ENCODE peak calls at places on chromosomes 1 and 21, in four cellular contexts. J is IMR-90, W is right lobe of liver, Y is A549. M is an unnamed sample.

GRCh38 chr1:12617511-12617900 is 504 bp downstream of the DHRS3 start:
- ATAC-seq in W (peak; percentile 19), J (no peak), Y (no peak), M (no peak)

GRCh38 chr1:176142973-176143372 is 64.1 kb downstream of the COP1 start:
- ATAC-seq in J (no peak), W (no peak), Y (no peak), M (no peak)

GRCh38 chr21:38897532-38898421 is 92.0 kb downstream of the ETS2 start:
- ATAC-seq in W (peak; percentile 70), J (no peak), Y (no peak), M (peak; percentile 67)

GRCh38 chr1:64663654-64664053 is 81.2 kb upstream of the RAVER2 start:
- ATAC-seq in W (no peak), Y (peak; percentile 76), J (peak; percentile 32), M (no peak)

GRCh38 chr1:240888039-240888786 is 276.3 kb upstream of the GREM2 start:
- ATAC-seq in Y (peak; percentile 70), J (no peak), W (peak; percentile 83), M (no peak)

GRCh38 chr1:206435450-206435849 is 34.8 kb upstream of the IKBKE start:
- ATAC-seq in Y (no peak), J (no peak), W (no peak), M (no peak)

GRCh38 chr1:223837206-223837605 is 8.5 kb downstream of the TP53BP2 start:
- ATAC-seq in W (no peak), J (peak; percentile 27), Y (no peak), M (no peak)

GRCh38 chr1:111227434-111227833 is at the start of gene CHI3L2:
- ATAC-seq in W (no peak), J (no peak), Y (no peak), M (peak; percentile 48)

GRCh38 chr1:228725178-228725577 is 10.1 kb upstream of the RHOU start:
- ATAC-seq in Y (no peak), J (no peak), W (no peak), M (no peak)

GRCh38 chr1:182679684-182680083 is 4.7 kb downstream of the RGS8 start:
- ATAC-seq in Y (no peak), J (no peak), W (no peak), M (peak; percentile 36)

GRCh38 chr1:182680408-182680807 is 4.0 kb downstream of the RGS8 start:
- ATAC-seq in Y (no peak), W (no peak), J (no peak), M (no peak)

GRCh38 chr1:182676321-182676720 is 8.1 kb downstream of the RGS8 start:
- ATAC-seq in W (no peak), J (no peak), Y (no peak), M (no peak)

GRCh38 chr1:182674346-182675246 is 9.8 kb downstream of the RGS8 start:
- ATAC-seq in J (peak; percentile 37), W (no peak), Y (peak; percentile 61), M (peak; percentile 84)

DNA sequence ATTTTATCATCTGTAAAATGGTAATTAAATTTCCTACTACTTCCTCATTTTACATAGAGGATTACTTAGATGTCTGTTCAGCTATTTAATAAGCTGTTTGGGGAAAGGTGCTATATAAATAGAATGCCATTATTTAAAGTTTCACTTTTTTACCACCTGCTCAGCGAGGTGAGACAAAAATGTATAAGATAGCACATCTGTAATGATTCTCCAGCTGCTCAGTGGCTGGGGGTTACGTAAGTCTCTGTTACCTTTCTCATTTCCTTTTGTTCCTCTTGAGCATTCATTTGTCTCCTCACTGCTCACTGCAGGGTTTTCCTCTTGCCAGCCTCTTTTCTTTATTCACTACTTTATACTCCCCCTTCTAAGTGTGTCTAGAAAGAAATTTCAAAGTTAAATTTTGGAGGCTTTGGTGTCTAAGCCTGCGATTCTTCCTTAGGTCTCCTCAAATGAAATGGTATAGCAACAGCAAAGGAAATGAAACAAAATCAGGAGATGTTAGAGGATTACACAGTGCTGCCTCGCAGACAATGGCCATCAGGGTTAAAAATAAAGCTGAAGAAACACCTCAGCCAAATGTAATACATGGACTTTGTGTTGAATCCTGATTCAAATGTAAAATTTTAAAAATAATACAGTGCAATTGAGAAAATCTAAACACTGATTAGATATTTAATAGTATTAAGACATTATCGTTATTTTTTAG is 6.8 kb downstream of the RGS8 start:
- ATAC-seq in J (no peak), W (no peak), Y (no peak), M (no peak)
- TF ChIP-seq POLR2A in J (no peak), W (no peak), Y (no peak), M (no peak)

GRCh38 chr1:23696335-23696989 is 4.9 kb downstream of the RPL11 start:
- ATAC-seq in Y (no peak), W (no peak), J (no peak), M (no peak)
- TF ChIP-seq POLR2A in Y (no peak), W (no peak), J (no peak), M (no peak)

GRCh38 chr1:46617833-46618232 is 1.2 kb upstream of the MOB3C start:
- ATAC-seq in J (no peak), Y (no peak), W (no peak), M (no peak)

GRCh38 chr1:46615735-46616134 is 876 bp downstream of the MOB3C start:
- ATAC-seq in W (no peak), J (no peak), Y (no peak), M (no peak)

GRCh38 chr1:46617108-46617694 is 590 bp upstream of the MOB3C start:
- ATAC-seq in J (peak; percentile 31), W (peak; percentile 7), Y (peak; percentile 74), M (peak; percentile 49)

GRCh38 chr1:46615088-46615487 is 1.5 kb downstream of the MOB3C start:
- ATAC-seq in Y (no peak), W (no peak), J (no peak), M (no peak)

GRCh38 chr1:46616277-46617107 is at the start of gene MOB3C:
- ATAC-seq in Y (peak; percentile 87), W (peak; percentile 94), J (peak; percentile 90), M (peak; percentile 93)
- TF ChIP-seq POLR2A in Y (peak; percentile 59), W (peak; percentile 88), J (peak; percentile 77), M (peak; percentile 77)

GRCh38 chr1:53210352-53210751 is 10.1 kb downstream of the CZIB start:
- ATAC-seq in Y (no peak), J (no peak), W (no peak), M (no peak)
- TF ChIP-seq POLR2A in Y (no peak), J (no peak), W (no peak), M (no peak)

GRCh38 chr1:227542153-227543120 is 20.9 kb upstream of the ZNF678 start:
- ATAC-seq in Y (peak; percentile 97), W (peak; percentile 98), J (peak; percentile 97), M (peak; percentile 95)
- TF ChIP-seq POLR2A in Y (peak; percentile 50), W (peak; percentile 51), J (no peak), M (no peak)

GRCh38 chr1:174999926-175000696 is at the start of gene CACYBP:
- ATAC-seq in J (peak; percentile 19), Y (peak; percentile 87), W (peak; percentile 28), M (peak; percentile 84)
- TF ChIP-seq POLR2A in J (no peak), Y (peak; percentile 95), W (no peak), M (peak; percentile 10)

DNA sequence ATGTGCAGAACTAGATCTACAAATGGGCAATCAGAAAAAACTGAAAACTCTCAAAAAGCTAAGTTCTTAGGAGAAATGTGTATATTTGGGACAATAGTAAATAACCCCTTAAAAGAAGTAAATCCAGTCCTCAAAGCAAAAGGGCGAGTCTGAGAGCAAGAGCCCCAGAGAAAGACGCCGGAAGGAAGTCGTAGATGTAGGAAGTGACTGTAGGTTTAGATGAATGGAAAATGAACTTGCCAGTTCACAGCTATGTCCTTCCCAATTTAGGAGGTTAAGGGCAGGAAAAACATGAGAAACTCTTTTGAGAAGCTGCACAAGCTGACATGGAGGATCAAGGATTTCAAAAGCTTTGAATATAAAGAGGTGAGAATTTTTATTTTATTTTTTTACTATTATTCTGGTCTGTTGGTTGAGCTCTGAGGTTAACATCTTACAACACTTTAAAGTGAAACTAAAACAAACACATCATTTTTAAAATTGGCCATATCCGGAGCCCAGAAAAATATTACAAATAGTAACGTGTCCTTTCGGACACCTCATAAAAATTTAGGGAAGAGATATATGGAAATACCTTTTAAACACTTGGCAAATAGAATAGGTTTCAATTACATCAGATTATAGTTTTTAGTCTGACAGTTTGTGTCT is 1178.6 kb downstream of the MRPL39 start:
- ATAC-seq in W (peak; percentile 45), J (no peak), Y (no peak), M (no peak)
- TF ChIP-seq POLR2A in W (no peak), J (no peak), Y (no peak), M (no peak)

GRCh38 chr1:32073387-32074229 is 869 bp downstream of the TMEM39B start:
- ATAC-seq in J (peak; percentile 38), Y (peak; percentile 54), W (no peak), M (peak; percentile 53)

GRCh38 chr1:32068891-32069590 is 3.7 kb upstream of the TMEM39B start:
- ATAC-seq in Y (no peak), W (no peak), J (no peak), M (no peak)

GRCh38 chr1:32071758-32072621 is 749 bp upstream of the TMEM39B start:
- ATAC-seq in J (peak; percentile 6), Y (peak; percentile 3), W (no peak), M (no peak)

GRCh38 chr1:32074841-32075240 is 2.1 kb downstream of the TMEM39B start:
- ATAC-seq in J (no peak), W (no peak), Y (no peak), M (no peak)

DNA sequence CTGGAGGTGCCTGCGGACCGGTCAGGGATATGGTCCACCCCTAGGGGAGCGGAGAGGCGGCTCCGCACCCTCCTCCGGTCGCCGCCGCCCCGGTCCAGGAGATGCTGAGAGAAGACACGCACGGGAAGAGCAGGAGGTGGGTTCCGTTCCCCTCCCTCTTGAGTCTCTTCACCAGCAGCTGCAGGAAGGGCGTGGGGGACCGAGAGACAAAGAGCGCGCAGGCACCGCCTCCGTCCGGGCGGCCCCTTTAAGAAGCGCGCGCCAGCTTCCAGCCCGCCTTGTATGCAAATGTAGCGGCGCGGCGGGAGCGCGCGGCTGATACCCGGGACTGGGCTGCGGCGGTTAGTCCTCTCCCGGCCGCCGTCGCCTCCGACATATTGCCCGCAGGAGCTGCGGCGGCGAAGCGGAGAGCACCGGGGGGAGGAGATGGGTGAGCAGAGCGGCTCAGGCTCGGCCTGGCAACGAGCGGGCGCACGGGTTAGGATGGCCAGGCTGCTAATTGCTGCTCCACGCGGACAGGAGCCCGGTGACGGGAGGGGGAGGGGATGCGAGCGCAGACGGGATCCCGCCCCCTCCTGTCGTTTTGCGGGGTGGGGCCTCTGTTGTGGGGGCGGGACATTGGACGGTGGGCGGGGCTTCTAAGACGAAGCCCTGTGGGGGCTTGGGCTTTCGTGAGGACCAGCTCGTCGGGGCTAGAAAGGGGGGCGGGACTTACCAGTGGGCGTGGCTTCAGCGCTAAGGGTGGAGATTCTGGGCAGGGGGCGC is at the start of gene TMEM39B:
- ATAC-seq in W (peak; percentile 96), J (peak; percentile 87), Y (peak; percentile 93), M (peak; percentile 94)
- TF ChIP-seq POLR2A in W (peak; percentile 63), J (peak; percentile 52), Y (peak; percentile 46), M (no peak)

M was measured in gastroesophageal sphincter.